ENCODE peak calls at places on chromosomes 12 and 14, in eight cellular contexts. F, U, X, B, G, O, M and P are unnamed samples.

GRCh38 chr12:124500232-124501079 is 67.0 kb downstream of the NCOR2 start:
- DNase-seq in F (no peak), U (peak; percentile 91), X (no peak), B (peak; percentile 86), G (no peak), O (no peak), M (no peak), P (peak; percentile 77)

GRCh38 chr12:68648179-68648578 is 37.5 kb downstream of the RAP1B start:
- DNase-seq in F (no peak), U (no peak), X (no peak), B (no peak), G (no peak), O (no peak), M (no peak), P (no peak)

GRCh38 chr14:104925941-104926609 is 1.4 kb downstream of the PLD4 start:
- DNase-seq in F (no peak), U (no peak), X (no peak), B (peak; percentile 26), G (peak; percentile 89), O (no peak), M (no peak), P (no peak)

GRCh38 chr14:105884808-105885281 is 358.5 kb downstream of the TMEM121 start:
- DNase-seq in F (peak; percentile 15), U (no peak), X (no peak), B (no peak), G (peak; percentile 59), O (no peak), M (no peak), P (peak; percentile 5)

GRCh38 chr12:19830461-19830860 is 391.2 kb downstream of the AEBP2 start:
- DNase-seq in F (no peak), U (no peak), X (no peak), B (no peak), G (no peak), O (no peak), M (no peak), P (no peak)

GRCh38 chr12:82474798-82475184 is 116.5 kb downstream of the METTL25 start:
- DNase-seq in F (no peak), U (no peak), X (no peak), B (peak; percentile 22), G (no peak), O (no peak), M (no peak), P (no peak)

GRCh38 chr12:321606-322326 is 59.1 kb upstream of the SLC6A13 start:
- DNase-seq in F (no peak), U (no peak), X (no peak), B (no peak), G (no peak), O (peak; percentile 39), M (no peak), P (peak; percentile 58)

GRCh38 chr12:108498136-108498535 is 16.9 kb upstream of the FICD start:
- DNase-seq in F (no peak), U (no peak), X (no peak), B (no peak), G (no peak), O (no peak), M (no peak), P (no peak)

GRCh38 chr14:103628221-103628683 is 759 bp upstream of the KLC1 start:
- DNase-seq in F (peak; percentile 91), U (peak; percentile 76), X (no peak), B (peak; percentile 83), G (no peak), O (peak; percentile 54), M (no peak), P (peak; percentile 81)

GRCh38 chr14:105525861-105526780 is at the start of gene TMEM121:
- DNase-seq in F (peak; percentile 58), U (peak; percentile 47), X (no peak), B (no peak), G (peak; percentile 88), O (no peak), M (peak; percentile 41), P (peak; percentile 21)

GRCh38 chr12:66596189-66596588 is 82.7 kb downstream of the GRIP1 start:
- DNase-seq in F (no peak), U (no peak), X (no peak), B (no peak), G (no peak), O (no peak), M (no peak), P (no peak)

GRCh38 chr12:26239508-26240328 is 44.3 kb downstream of the SSPN start:
- DNase-seq in F (peak; percentile 88), U (no peak), X (peak; percentile 22), B (peak; percentile 89), G (no peak), O (peak; percentile 63), M (no peak), P (peak; percentile 48)

GRCh38 chr12:108647199-108647935 is 13.7 kb upstream of the SELPLG start:
- DNase-seq in F (no peak), U (peak; percentile 27), X (no peak), B (no peak), G (no peak), O (no peak), M (no peak), P (no peak)

GRCh38 chr14:103361868-103362267 is 23.3 kb upstream of the MARK3 start:
- DNase-seq in F (no peak), U (no peak), X (peak; percentile 77), B (peak; percentile 96), G (no peak), O (no peak), M (no peak), P (no peak)

GRCh38 chr12:26269554-26270284 is 74.3 kb downstream of the SSPN start:
- DNase-seq in F (no peak), U (no peak), X (no peak), B (no peak), G (no peak), O (no peak), M (no peak), P (no peak)

GRCh38 chr12:124863409-124864325 is at the start of gene SCARB1:
- DNase-seq in F (peak; percentile 92), U (peak; percentile 93), X (peak; percentile 27), B (peak; percentile 81), G (no peak), O (peak; percentile 76), M (peak; percentile 80), P (peak; percentile 90)